ENCODE peak calls at places on chromosome 17, in nine cellular contexts. O is left lobe of liver; N is EL; S is A549; M is HT-29; W is HL-60; J is germinal center; C is naive thymus-derived CD4-positive, alpha-beta T cell; Z is NB4. K is an unnamed sample.

GRCh38 chr17:69250641-69251040 is 22.0 kb upstream of the ABCA10 start:
- DNase-seq in O (no peak), N (peak), S (no peak), M (no peak), W (no peak), J (no peak), C (no peak), Z (no peak), K (no peak)

GRCh38 chr17:4557626-4558310 is 2.6 kb upstream of the MYBBP1A start:
- DNase-seq in O (no peak), N (no peak), S (no peak), M (no peak), W (no peak), J (no peak), C (no peak), Z (no peak), K (no peak)

GRCh38 chr17:5825717-5826330 is 241.5 kb upstream of the NLRP1 start:
- DNase-seq in O (no peak), N (peak), S (no peak), M (no peak), W (no peak), J (no peak), C (no peak), Z (no peak), K (no peak)

GRCh38 chr17:40564883-40565744 is at the start of gene CCR7:
- DNase-seq in O (peak), N (no peak), S (no peak), M (no peak), W (no peak), J (no peak), C (peak), Z (peak), K (no peak)

GRCh38 chr17:82940226-82941020 is 100.6 kb upstream of the ZNF750 start:
- DNase-seq in O (peak), N (no peak), S (no peak), M (no peak), W (no peak), J (no peak), C (no peak), Z (no peak), K (no peak)

GRCh38 chr17:32940706-32941390 is 12.9 kb downstream of the TMEM98 start:
- DNase-seq in O (no peak), N (no peak), S (no peak), M (no peak), W (no peak), J (no peak), C (no peak), Z (no peak), K (no peak)

GRCh38 chr17:66492500-66493123 is 190.2 kb downstream of the PRKCA start:
- DNase-seq in O (no peak), N (no peak), S (no peak), M (no peak), W (no peak), J (no peak), C (no peak), Z (peak), K (no peak)

GRCh38 chr17:74520790-74521480 is 10.3 kb downstream of the CD300LB start:
- DNase-seq in O (peak), N (no peak), S (no peak), M (peak), W (peak), J (peak), C (peak), Z (peak), K (no peak)

GRCh38 chr17:2085648-2085949 is 30.7 kb downstream of the HIC1 start:
- DNase-seq in O (no peak), N (peak), S (no peak), M (no peak), W (no peak), J (no peak), C (no peak), Z (no peak), K (no peak)

GRCh38 chr17:78745407-78746088 is 36.5 kb downstream of the CYTH1 start:
- DNase-seq in O (no peak), N (peak), S (no peak), M (peak), W (peak), J (no peak), C (no peak), Z (peak), K (no peak)

GRCh38 chr17:72525225-72525988 is 404.6 kb downstream of the SOX9 start:
- DNase-seq in O (no peak), N (no peak), S (no peak), M (peak), W (no peak), J (no peak), C (no peak), Z (no peak), K (no peak)

GRCh38 chr17:13478326-13478830 is 123.4 kb downstream of the HS3ST3A1 start:
- DNase-seq in O (no peak), N (no peak), S (no peak), M (no peak), W (no peak), J (no peak), C (no peak), Z (no peak), K (no peak)

GRCh38 chr17:75738218-75738802 is 17.1 kb downstream of the ITGB4 start:
- DNase-seq in O (no peak), N (peak), S (no peak), M (no peak), W (peak), J (no peak), C (no peak), Z (peak), K (no peak)

GRCh38 chr17:61474934-61475333 is 22.7 kb downstream of the TBX4 start:
- DNase-seq in O (no peak), N (no peak), S (no peak), M (peak), W (no peak), J (no peak), C (no peak), Z (no peak), K (no peak)

GRCh38 chr17:57968456-57968855 is 13.2 kb upstream of the CUEDC1 start:
- DNase-seq in O (no peak), N (no peak), S (no peak), M (no peak), W (no peak), J (no peak), C (no peak), Z (no peak), K (no peak)

GRCh38 chr17:60158751-60159478 is 9.1 kb downstream of the CA4 start:
- DNase-seq in O (no peak), N (no peak), S (no peak), M (no peak), W (no peak), J (no peak), C (no peak), Z (no peak), K (no peak)

GRCh38 chr17:69853533-69854262 is 221.3 kb upstream of the KCNJ16 start:
- DNase-seq in O (no peak), N (peak), S (no peak), M (no peak), W (no peak), J (no peak), C (no peak), Z (no peak), K (no peak)

GRCh38 chr17:17628388-17629008 is 37.0 kb upstream of the PEMT start:
- DNase-seq in O (no peak), N (peak), S (no peak), M (no peak), W (no peak), J (peak), C (peak), Z (no peak), K (no peak)

GRCh38 chr17:66541461-66542182 is 239.2 kb downstream of the PRKCA start:
- DNase-seq in O (no peak), N (peak), S (no peak), M (no peak), W (no peak), J (peak), C (no peak), Z (peak), K (no peak)

K was measured in cortex of kidney.